ENCODE peak calls at places on chromosome 12, in four cellular contexts. One of them, this sample, is unnamed.
A peak's percentile ranks its signal among the peaks of the same experiment; 100 is the strongest.

GRCh38 chr12:54981796-54982195 is 2.8 kb downstream of the TESPA1 start:
- DNase-seq in HEK293T: no peak
- DNase-seq in K562: no peak
- DNase-seq in HepG2: no peak
- DNase-seq in this sample: no peak

GRCh38 chr12:124532331-124532750 is 35.1 kb downstream of the NCOR2 start:
- DNase-seq in HepG2: no peak
- DNase-seq in K562: no peak
- DNase-seq in HEK293T: no peak
- DNase-seq in this sample: no peak

GRCh38 chr12:46942579-46942978 is 116.8 kb upstream of the SLC38A4 start:
- DNase-seq in HEK293T: no peak
- DNase-seq in HepG2: no peak
- DNase-seq in K562: no peak
- DNase-seq in this sample: no peak

GRCh38 chr12:23349550-23349949 is 599.9 kb downstream of the SOX5 start:
- DNase-seq in K562: no peak
- DNase-seq in HEK293T: no peak
- DNase-seq in HepG2: no peak
- DNase-seq in this sample: no peak

GRCh38 chr12:30785630-30786029 is 30.9 kb upstream of the CAPRIN2 start:
- DNase-seq in HepG2: no peak
- DNase-seq in HEK293T: no peak
- DNase-seq in K562: no peak
- DNase-seq in this sample: no peak

GRCh38 chr12:115451151-115451784 is 767.3 kb upstream of the TBX3 start:
- DNase-seq in HEK293T: no peak
- DNase-seq in HepG2: no peak
- DNase-seq in K562: no peak
- DNase-seq in this sample: no peak

GRCh38 chr12:66804555-66804954 is 125.7 kb upstream of the GRIP1 start:
- DNase-seq in HEK293T: peak; percentile 27
- DNase-seq in K562: no peak
- DNase-seq in HepG2: no peak
- DNase-seq in this sample: no peak

GRCh38 chr12:65511927-65512326 is 233.4 kb downstream of the MSRB3 start:
- DNase-seq in HEK293T: no peak
- DNase-seq in HepG2: no peak
- DNase-seq in K562: no peak
- DNase-seq in this sample: no peak

GRCh38 chr12:124916370-124917134 is 2.1 kb upstream of the UBC start:
- DNase-seq in HEK293T: no peak
- DNase-seq in HepG2: peak; percentile 96
- DNase-seq in K562: peak; percentile 50
- DNase-seq in this sample: no peak

GRCh38 chr12:124915249-124916236 is 1.1 kb upstream of the UBC start:
- DNase-seq in HepG2: peak; percentile 51
- DNase-seq in K562: peak; percentile 63
- DNase-seq in HEK293T: no peak
- DNase-seq in this sample: peak; percentile 58

GRCh38 chr12:104281636-104282035 is 21.9 kb upstream of the EID3 start:
- DNase-seq in HepG2: no peak
- DNase-seq in K562: no peak
- DNase-seq in HEK293T: no peak
- DNase-seq in this sample: no peak

GRCh38 chr12:92136883-92137582 is 8.6 kb downstream of the BTG1 start:
- DNase-seq in K562: no peak
- DNase-seq in HepG2: peak; percentile 65
- DNase-seq in HEK293T: no peak
- DNase-seq in this sample: no peak

GRCh38 chr12:53399896-53400295 is 19.9 kb downstream of the SP1 start:
- DNase-seq in K562: no peak
- DNase-seq in HepG2: no peak
- DNase-seq in HEK293T: no peak
- DNase-seq in this sample: no peak

GRCh38 chr12:22658214-22658613 is 33.2 kb downstream of the ETNK1 start:
- DNase-seq in HEK293T: no peak
- DNase-seq in K562: no peak
- DNase-seq in HepG2: no peak
- DNase-seq in this sample: no peak

DNA sequence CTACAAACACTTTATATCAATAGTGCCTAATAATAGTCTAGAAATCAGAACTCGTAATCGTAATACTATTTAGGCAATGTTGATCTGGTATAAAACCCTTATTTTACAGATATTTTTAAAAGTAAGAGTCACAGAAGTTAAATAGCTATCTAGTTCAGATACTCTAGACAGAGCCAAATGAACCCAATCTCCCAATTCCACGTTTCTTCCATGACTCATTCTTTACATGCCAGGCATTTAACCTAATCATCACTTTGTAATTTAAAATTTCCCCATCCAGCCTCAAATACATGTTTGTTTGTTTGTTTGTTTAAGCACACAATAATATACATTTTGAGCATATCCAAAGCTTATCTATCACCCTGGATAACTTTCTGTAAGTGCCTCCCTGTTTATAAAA is 36.4 kb upstream of the GARIN6 start:
- DNase-seq in K562: no peak
- DNase-seq in HEK293T: no peak
- DNase-seq in HepG2: no peak
- DNase-seq in this sample: no peak
- TF ChIP-seq ELF4 in K562: no peak
- TF ChIP-seq ELF4 in HEK293T: no peak
- TF ChIP-seq ELF4 in HepG2: no peak
- TF ChIP-seq ELF4 in this sample: no peak

GRCh38 chr12:114221136-114221838 is 184.7 kb downstream of the TBX5 start:
- DNase-seq in HEK293T: no peak
- DNase-seq in HepG2: no peak
- DNase-seq in K562: no peak
- DNase-seq in this sample: no peak

GRCh38 chr12:114218136-114218535 is 187.8 kb downstream of the TBX5 start:
- DNase-seq in HEK293T: no peak
- DNase-seq in HepG2: no peak
- DNase-seq in K562: no peak
- DNase-seq in this sample: no peak

GRCh38 chr12:114213055-114213561 is 192.8 kb downstream of the TBX5 start:
- DNase-seq in HEK293T: no peak
- DNase-seq in HepG2: no peak
- DNase-seq in K562: peak; percentile 20
- DNase-seq in this sample: no peak

GRCh38 chr12:114220311-114220710 is 185.6 kb downstream of the TBX5 start:
- DNase-seq in HEK293T: no peak
- DNase-seq in HepG2: no peak
- DNase-seq in K562: no peak
- DNase-seq in this sample: peak; percentile 24

GRCh38 chr12:114215766-114216165 is 190.2 kb downstream of the TBX5 start:
- DNase-seq in HepG2: no peak
- DNase-seq in K562: no peak
- DNase-seq in HEK293T: no peak
- DNase-seq in this sample: no peak
- TF ChIP-seq ELF4 in HepG2: no peak
- TF ChIP-seq ELF4 in K562: no peak
- TF ChIP-seq ELF4 in HEK293T: no peak
- TF ChIP-seq ELF4 in this sample: no peak

GRCh38 chr12:106941481-106942156 is 14.1 kb upstream of the TMEM263 start:
- DNase-seq in HEK293T: no peak
- DNase-seq in HepG2: peak; percentile 26
- DNase-seq in K562: peak; percentile 61
- DNase-seq in this sample: no peak
- TF ChIP-seq ELF4 in HEK293T: no peak
- TF ChIP-seq ELF4 in HepG2: no peak
- TF ChIP-seq ELF4 in K562: no peak
- TF ChIP-seq ELF4 in this sample: no peak

GRCh38 chr12:4441355-4442330 is 4.0 kb downstream of the FGF6 start:
- DNase-seq in K562: no peak
- DNase-seq in HEK293T: no peak
- DNase-seq in HepG2: no peak
- DNase-seq in this sample: no peak
- TF ChIP-seq ELF4 in K562: no peak
- TF ChIP-seq ELF4 in HEK293T: no peak
- TF ChIP-seq ELF4 in HepG2: no peak
- TF ChIP-seq ELF4 in this sample: no peak

GRCh38 chr12:85369365-85370154 is 89.5 kb downstream of the ALX1 start:
- DNase-seq in K562: no peak
- DNase-seq in HEK293T: peak; percentile 9
- DNase-seq in HepG2: no peak
- DNase-seq in this sample: no peak
- TF ChIP-seq ELF4 in K562: no peak
- TF ChIP-seq ELF4 in HEK293T: no peak
- TF ChIP-seq ELF4 in HepG2: no peak
- TF ChIP-seq ELF4 in this sample: no peak

GRCh38 chr12:97275261-97276197 is 187.1 kb upstream of the RMST start:
- DNase-seq in K562: no peak
- DNase-seq in HepG2: no peak
- DNase-seq in HEK293T: no peak
- DNase-seq in this sample: peak; percentile 26
- TF ChIP-seq ELF4 in K562: no peak
- TF ChIP-seq ELF4 in HepG2: no peak
- TF ChIP-seq ELF4 in HEK293T: no peak
- TF ChIP-seq ELF4 in this sample: no peak

GRCh38 chr12:130455161-130455560 is 117.5 kb downstream of the PIWIL1 start:
- DNase-seq in HepG2: no peak
- DNase-seq in HEK293T: no peak
- DNase-seq in K562: no peak
- DNase-seq in this sample: no peak
- TF ChIP-seq ELF4 in HepG2: no peak
- TF ChIP-seq ELF4 in HEK293T: no peak
- TF ChIP-seq ELF4 in K562: no peak
- TF ChIP-seq ELF4 in this sample: no peak

This sample was measured in WTC11.